ENCODE peak calls at places on chromosomes 3 and 15, in eight cellular contexts. Z is H1, B is upper lobe of left lung, D is NB4, A is HCT116, O is testis, P is esophagus muscularis mucosa, R is body of pancreas. J is an unnamed sample.

GRCh38 chr3:154062513-154062912 is 58.7 kb upstream of the ARHGEF26 start:
- DNase-seq in Z (no peak), B (no peak), D (no peak), A (no peak), O (no peak), P (no peak), R (no peak), J (no peak)

GRCh38 chr15:93759626-93760025 is 471.7 kb upstream of the MCTP2 start:
- DNase-seq in Z (no peak), B (no peak), D (no peak), A (no peak), O (no peak), P (no peak), R (no peak), J (no peak)

GRCh38 chr3:4744405-4745239 is 234.6 kb upstream of the BHLHE40 start:
- DNase-seq in Z (no peak), B (no peak), D (no peak), A (no peak), O (no peak), P (no peak), R (no peak), J (no peak)

GRCh38 chr15:52111517-52112202 is 915 bp downstream of the BCL2L10 start:
- DNase-seq in Z (no peak), B (no peak), D (peak), A (no peak), O (no peak), P (no peak), R (no peak), J (no peak)

GRCh38 chr15:26667222-26667988 is 105.5 kb downstream of the GABRB3 start:
- DNase-seq in Z (no peak), B (peak), D (no peak), A (no peak), O (no peak), P (no peak), R (peak), J (no peak)

GRCh38 chr3:13705051-13705450 is 156.1 kb downstream of the FBLN2 start:
- DNase-seq in Z (no peak), B (no peak), D (no peak), A (no peak), O (no peak), P (no peak), R (peak), J (no peak)

GRCh38 chr15:43776101-43776717 is 557 bp downstream of the ELL3 start:
- DNase-seq in Z (no peak), B (peak), D (peak), A (no peak), O (peak), P (no peak), R (peak), J (no peak)

GRCh38 chr3:168884353-168884903 is 779.1 kb downstream of the MECOM start:
- DNase-seq in Z (no peak), B (peak), D (no peak), A (no peak), O (peak), P (no peak), R (peak), J (no peak)

GRCh38 chr3:77038468-77038927 is 1.4 kb upstream of the ROBO2 start:
- DNase-seq in Z (peak), B (peak), D (peak), A (no peak), O (peak), P (no peak), R (peak), J (peak)

GRCh38 chr15:81398910-81399551 is 25.0 kb upstream of the TMC3 start:
- DNase-seq in Z (no peak), B (no peak), D (peak), A (no peak), O (no peak), P (no peak), R (no peak), J (no peak)

GRCh38 chr3:100941046-100941445 is 52.2 kb downstream of the ABI3BP start:
- DNase-seq in Z (no peak), B (no peak), D (no peak), A (no peak), O (peak), P (no peak), R (no peak), J (no peak)

GRCh38 chr15:96360581-96361308 is 30.2 kb downstream of the NR2F2 start:
- DNase-seq in Z (no peak), B (no peak), D (no peak), A (no peak), O (no peak), P (no peak), R (no peak), J (no peak)

GRCh38 chr3:151327571-151328198 is 1.7 kb downstream of the P2RY13 start:
- DNase-seq in Z (no peak), B (no peak), D (peak), A (no peak), O (no peak), P (no peak), R (no peak), J (no peak)

GRCh38 chr15:68820205-68820588 is 498 bp downstream of the ANP32A start:
- DNase-seq in Z (no peak), B (peak), D (peak), A (no peak), O (peak), P (no peak), R (peak), J (no peak)

GRCh38 chr15:40242216-40242599 is 3.3 kb downstream of the PAK6 start:
- DNase-seq in Z (no peak), B (no peak), D (no peak), A (no peak), O (no peak), P (no peak), R (no peak), J (no peak)

DNA sequence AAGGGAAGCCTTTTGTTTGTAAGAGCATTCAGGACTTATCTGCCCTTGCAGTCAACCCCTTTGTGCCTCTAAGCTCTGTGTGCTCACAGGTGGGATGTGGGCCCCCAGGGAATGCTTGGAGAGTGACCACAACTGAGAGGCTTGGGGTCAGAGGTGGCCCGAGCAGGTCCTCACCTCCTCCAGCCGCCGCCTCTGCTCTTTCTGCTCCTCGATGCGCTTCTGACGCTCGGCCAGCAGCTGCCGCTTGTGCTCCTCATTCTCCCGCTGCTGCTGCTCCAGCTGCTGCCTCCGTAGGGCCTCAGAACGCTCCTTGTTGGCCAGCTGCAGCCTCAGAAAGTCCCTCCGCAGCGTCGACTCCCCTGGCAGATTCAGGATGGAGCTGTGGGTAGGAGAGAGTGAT is 130.8 kb upstream of the SLC2A2 start:
- DNase-seq in Z (no peak), B (no peak), D (no peak), A (no peak), O (peak), P (no peak), R (no peak), J (no peak)
- TF ChIP-seq POLR2A in Z (no peak), B (no peak), D (no peak), A (no peak), O (no peak), P (no peak), R (no peak), J (no peak)

DNA sequence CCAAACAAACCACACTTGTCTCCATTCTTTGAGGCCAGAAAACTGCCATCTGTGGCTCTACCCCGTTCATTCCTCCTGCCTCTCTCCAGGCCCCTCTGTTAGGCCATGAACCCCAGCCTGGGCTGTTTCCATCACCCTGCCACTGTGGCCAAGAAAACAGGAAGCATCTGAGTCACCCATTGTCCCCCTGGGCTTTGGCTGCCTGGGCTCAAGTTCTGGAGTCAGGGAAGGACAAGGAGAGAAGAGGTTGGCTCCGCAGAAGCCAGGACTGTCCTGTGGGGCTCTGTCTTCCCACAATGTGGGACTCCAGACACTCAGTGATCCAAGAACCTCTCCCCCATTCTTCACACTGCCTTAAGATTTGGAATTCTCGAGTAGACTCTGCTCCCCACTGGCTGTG is 14.8 kb upstream of the LCTL start:
- DNase-seq in Z (no peak), B (no peak), D (peak), A (no peak), O (no peak), P (no peak), R (no peak), J (no peak)
- TF ChIP-seq POLR2A in Z (no peak), B (no peak), D (no peak), A (no peak), O (no peak), P (no peak), R (no peak), J (no peak)

DNA sequence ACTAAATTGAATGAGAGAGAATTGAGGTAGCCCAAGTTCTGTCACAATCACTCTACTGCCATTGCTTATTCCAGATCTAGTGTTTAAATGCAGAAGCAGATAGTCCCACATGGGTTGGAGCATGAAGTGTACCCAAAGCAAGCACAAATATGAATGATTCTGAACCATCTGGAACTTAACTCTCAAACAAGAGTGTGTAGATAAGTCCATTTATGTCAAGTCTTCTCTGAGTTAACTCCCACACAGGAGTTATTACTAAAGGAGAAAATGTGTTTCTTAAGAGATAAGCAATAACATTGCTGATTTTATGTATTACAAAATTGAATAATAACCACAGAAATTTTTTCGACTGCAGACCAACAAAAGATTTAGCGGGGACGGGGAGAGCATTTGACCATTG is 33.6 kb downstream of the PAQR9 start:
- DNase-seq in Z (no peak), B (no peak), D (peak), A (no peak), O (no peak), P (no peak), R (no peak), J (no peak)
- TF ChIP-seq POLR2A in Z (no peak), B (no peak), D (no peak), A (no peak), O (no peak), P (no peak), R (no peak), J (no peak)

GRCh38 chr15:101127503-101128076 is 124.3 kb downstream of the CHSY1 start:
- DNase-seq in Z (no peak), B (peak), D (peak), A (peak), O (peak), P (no peak), R (peak), J (peak)
- TF ChIP-seq POLR2A in Z (no peak), B (no peak), D (no peak), A (no peak), O (no peak), P (no peak), R (no peak), J (no peak)

GRCh38 chr3:129057249-129057648 is 3.3 kb upstream of the GP9 start:
- DNase-seq in Z (no peak), B (no peak), D (no peak), A (no peak), O (no peak), P (no peak), R (no peak), J (no peak)

GRCh38 chr3:129054605-129055104 is 5.9 kb upstream of the GP9 start:
- DNase-seq in Z (no peak), B (no peak), D (no peak), A (no peak), O (no peak), P (no peak), R (peak), J (no peak)

GRCh38 chr3:129059311-129059975 is 1.1 kb upstream of the GP9 start:
- DNase-seq in Z (no peak), B (no peak), D (no peak), A (no peak), O (no peak), P (no peak), R (no peak), J (no peak)

GRCh38 chr3:129058441-129059194 is 2.0 kb upstream of the GP9 start:
- DNase-seq in Z (no peak), B (no peak), D (no peak), A (no peak), O (peak), P (no peak), R (peak), J (no peak)

DNA sequence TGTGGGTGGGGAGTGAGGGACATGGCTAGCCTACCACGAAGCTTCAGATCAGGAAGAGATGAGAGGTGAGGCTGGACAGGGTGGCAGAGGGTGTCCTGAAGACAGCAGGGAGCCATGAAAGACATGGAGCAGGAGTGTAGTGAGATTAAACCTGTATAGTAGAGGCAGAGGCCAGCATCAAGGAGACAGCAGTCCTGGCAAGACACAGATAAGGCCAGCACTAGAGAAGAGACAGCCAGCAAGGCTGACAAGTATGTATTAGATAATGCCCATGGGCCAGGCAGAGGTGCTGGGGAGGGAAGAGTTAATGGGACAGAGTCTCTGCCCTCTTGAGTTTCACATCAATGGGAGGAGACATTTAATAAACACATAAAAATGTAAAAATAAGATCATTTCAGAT is 3.7 kb upstream of the GP9 start:
- DNase-seq in Z (no peak), B (no peak), D (no peak), A (no peak), O (no peak), P (no peak), R (no peak), J (no peak)
- TF ChIP-seq POLR2A in Z (no peak), B (no peak), D (no peak), A (no peak), O (no peak), P (no peak), R (no peak), J (no peak)

GRCh38 chr3:27596334-27596841 is 112.2 kb upstream of the SLC4A7 start:
- DNase-seq in Z (no peak), B (peak), D (peak), A (no peak), O (no peak), P (no peak), R (no peak), J (no peak)

GRCh38 chr3:27591811-27592210 is 107.6 kb upstream of the SLC4A7 start:
- DNase-seq in Z (no peak), B (no peak), D (no peak), A (no peak), O (peak), P (no peak), R (no peak), J (no peak)

GRCh38 chr3:27593173-27593572 is 109.0 kb upstream of the SLC4A7 start:
- DNase-seq in Z (no peak), B (no peak), D (no peak), A (no peak), O (no peak), P (no peak), R (no peak), J (no peak)

GRCh38 chr3:27596920-27597319 is 112.7 kb upstream of the SLC4A7 start:
- DNase-seq in Z (no peak), B (no peak), D (peak), A (no peak), O (no peak), P (no peak), R (no peak), J (no peak)

DNA sequence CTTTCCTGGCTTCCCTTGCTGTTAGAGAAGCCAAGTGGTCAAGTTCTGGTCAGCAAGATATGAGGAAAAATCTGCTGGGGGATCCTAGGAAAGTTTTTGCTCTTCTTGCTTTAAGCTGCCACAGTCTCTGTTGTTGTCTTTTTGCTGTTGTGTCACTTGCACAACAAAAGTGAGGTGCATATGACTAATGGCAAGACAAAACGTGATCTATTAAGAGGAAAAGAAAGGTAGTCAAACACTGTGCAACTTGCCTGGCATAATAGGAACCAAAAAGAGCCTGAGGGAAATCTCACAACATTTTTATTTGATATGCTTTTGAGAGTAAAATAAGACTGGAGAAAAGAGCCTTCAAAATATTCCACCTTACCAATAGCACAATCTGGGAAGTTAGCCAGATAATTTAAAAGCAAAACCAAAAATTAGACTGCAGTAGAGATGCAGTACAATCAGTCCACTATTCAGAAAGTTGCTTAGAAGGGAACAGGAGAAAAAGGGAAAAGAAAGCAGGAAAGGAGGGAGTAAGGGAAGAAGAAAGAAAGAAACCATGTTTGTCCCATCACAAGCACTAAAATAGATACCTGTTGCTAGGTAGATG is 110.0 kb upstream of the SLC4A7 start:
- DNase-seq in Z (no peak), B (no peak), D (no peak), A (no peak), O (no peak), P (no peak), R (no peak), J (no peak)
- TF ChIP-seq POLR2A in Z (no peak), B (no peak), D (no peak), A (no peak), O (no peak), P (no peak), R (no peak), J (no peak)

GRCh38 chr3:194136519-194137313 is 768 bp downstream of the HES1 start:
- DNase-seq in Z (no peak), B (peak), D (peak), A (no peak), O (peak), P (no peak), R (peak), J (peak)
- TF ChIP-seq POLR2A in Z (no peak), B (no peak), D (no peak), A (no peak), O (no peak), P (no peak), R (no peak), J (no peak)

DNA sequence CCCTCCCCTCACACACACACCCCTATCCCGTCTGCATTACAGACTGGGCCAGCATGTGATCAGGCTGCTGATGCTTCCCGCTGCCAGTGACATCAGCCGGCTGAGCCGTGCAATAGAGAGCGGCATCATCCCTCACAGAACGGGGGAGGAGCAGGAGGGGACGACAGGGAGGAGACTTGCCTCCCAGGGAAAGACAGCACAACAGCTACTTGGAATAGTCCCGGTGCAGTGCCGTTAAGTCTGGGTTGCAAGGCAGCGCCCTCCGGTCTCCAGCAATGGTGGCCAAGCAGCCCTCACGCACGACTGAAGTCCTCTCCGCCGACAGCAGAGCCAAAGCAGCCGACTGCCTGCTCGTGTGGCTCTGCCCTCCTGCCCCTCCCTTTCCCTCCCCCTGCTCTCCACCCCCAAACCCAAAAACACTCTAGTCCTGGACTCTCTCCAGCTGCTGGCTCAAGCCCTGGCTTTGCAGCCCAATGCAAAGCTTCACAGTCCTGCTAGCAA is 31.5 kb upstream of the RPS17 start:
- DNase-seq in Z (peak), B (peak), D (no peak), A (no peak), O (peak), P (no peak), R (peak), J (peak)
- TF ChIP-seq POLR2A in Z (no peak), B (no peak), D (no peak), A (no peak), O (no peak), P (no peak), R (no peak), J (peak)

DNA sequence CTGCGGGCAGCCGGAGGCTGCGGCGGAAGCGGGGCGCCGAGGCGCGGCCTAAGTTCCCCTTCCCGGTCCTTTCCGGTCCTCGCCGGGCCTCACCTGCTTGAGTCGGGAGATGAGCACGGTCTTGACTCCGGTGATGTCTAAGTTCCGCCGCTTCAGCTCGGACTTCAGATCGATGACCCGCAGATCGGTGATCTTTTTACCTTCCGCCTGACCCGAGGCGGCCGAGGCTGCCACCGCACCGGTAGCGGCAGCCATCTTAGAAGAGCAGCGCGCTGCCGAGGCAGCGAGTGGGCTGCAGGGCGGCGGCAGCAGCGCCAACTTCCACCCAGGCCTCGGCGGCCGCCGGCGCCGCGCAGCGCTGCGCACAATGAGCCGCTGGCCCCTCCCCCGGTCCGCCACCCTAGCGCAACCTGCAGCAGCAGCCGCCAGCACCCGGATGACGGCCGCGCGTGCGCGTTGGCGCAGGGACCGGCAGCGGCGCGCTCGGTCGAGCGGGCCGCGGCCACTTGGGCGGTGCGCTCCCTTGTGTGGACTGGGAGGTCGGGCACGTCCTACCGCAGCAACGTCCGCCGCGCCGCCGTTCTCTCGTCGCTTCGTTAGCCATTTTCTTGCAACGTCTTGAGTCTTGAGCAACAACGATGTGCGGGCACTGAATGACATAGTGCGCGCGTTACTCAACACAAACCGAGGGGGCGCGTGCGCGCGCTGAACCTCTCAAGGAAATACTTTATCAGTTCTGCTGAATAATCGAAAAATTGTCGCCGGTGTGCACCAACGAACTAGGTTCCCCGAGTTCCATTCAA is at the start of gene SLTM:
- DNase-seq in Z (peak), B (peak), D (peak), A (peak), O (peak), P (peak), R (peak), J (peak)
- TF ChIP-seq POLR2A in Z (peak), B (peak), D (peak), A (peak), O (peak), P (peak), R (peak), J (peak)

GRCh38 chr3:122577409-122578028 is at the start of gene PARP15:
- DNase-seq in Z (peak), B (no peak), D (no peak), A (no peak), O (peak), P (no peak), R (no peak), J (no peak)
- TF ChIP-seq POLR2A in Z (no peak), B (peak), D (no peak), A (no peak), O (no peak), P (no peak), R (no peak), J (no peak)